ENCODE peak calls at places on chromosome 5, in ten cellular contexts. E, R, S, W, L, A, X, U, K and I are unnamed samples.

GRCh38 chr5:36398137-36398536 is 96.4 kb upstream of the RANBP3L start:
- DNase-seq in U (no peak), L (peak; percentile 75), R (no peak), K (no peak), X (peak; percentile 28), W (peak; percentile 86), A (peak; percentile 70), S (no peak), E (no peak), I (peak; percentile 46)

GRCh38 chr5:133460172-133460758 is 152.1 kb downstream of the FSTL4 start:
- DNase-seq in S (no peak), W (peak; percentile 31), R (no peak), E (no peak), L (peak; percentile 9), X (peak; percentile 19), U (no peak), K (peak; percentile 49), A (peak; percentile 8), I (peak; percentile 66)

GRCh38 chr5:96048763-96049162 is 87.1 kb upstream of the ELL2 start:
- DNase-seq in E (no peak), S (no peak), U (no peak), W (no peak), K (no peak), R (no peak), X (no peak), L (peak; percentile 17), A (peak; percentile 13), I (no peak)

GRCh38 chr5:115415143-115415491 is 118.7 kb upstream of the CCDC112 start:
- DNase-seq in W (peak; percentile 24), U (peak; percentile 85), S (peak; percentile 80), L (peak; percentile 92), K (peak; percentile 21), R (peak; percentile 38), X (peak; percentile 78), E (peak; percentile 36), A (peak; percentile 92), I (peak; percentile 82)

GRCh38 chr5:91160751-91161285 is 222.3 kb downstream of the ARRDC3 start:
- DNase-seq in S (no peak), R (no peak), L (no peak), W (peak; percentile 29), A (no peak), K (no peak), X (no peak), E (no peak), U (no peak), I (peak; percentile 89)

GRCh38 chr5:585962-586628 is 26.0 kb upstream of the CEP72 start:
- DNase-seq in U (no peak), R (no peak), X (no peak), L (no peak), A (no peak), K (no peak), E (no peak), S (no peak), W (no peak), I (no peak)

GRCh38 chr5:73437126-73438047 is 11.2 kb downstream of the FOXD1 start:
- DNase-seq in L (no peak), S (no peak), E (no peak), K (no peak), W (peak; percentile 15), A (no peak), X (peak; percentile 48), U (peak; percentile 68), R (no peak), I (peak; percentile 29)

GRCh38 chr5:125408582-125409069 is 662.2 kb upstream of the ZNF608 start:
- DNase-seq in W (peak; percentile 73), K (peak; percentile 74), X (peak; percentile 27), R (peak; percentile 73), U (peak; percentile 94), L (peak; percentile 69), S (peak; percentile 81), A (peak; percentile 77), E (no peak), I (peak; percentile 96)

GRCh38 chr5:35098214-35098613 is 50.5 kb upstream of the AGXT2 start:
- DNase-seq in S (no peak), E (no peak), U (no peak), L (no peak), K (no peak), X (no peak), R (no peak), W (peak; percentile 71), A (no peak), I (no peak)

GRCh38 chr5:35095366-35095765 is 47.6 kb upstream of the AGXT2 start:
- DNase-seq in X (no peak), W (no peak), E (no peak), S (no peak), U (no peak), R (no peak), L (no peak), A (no peak), K (no peak), I (no peak)

GRCh38 chr5:35096933-35097332 is 49.2 kb upstream of the AGXT2 start:
- DNase-seq in U (no peak), E (no peak), S (no peak), A (no peak), X (no peak), K (no peak), W (no peak), R (no peak), L (no peak), I (no peak)

GRCh38 chr5:35096209-35096608 is 48.5 kb upstream of the AGXT2 start:
- DNase-seq in X (no peak), L (peak; percentile 11), K (no peak), S (peak; percentile 92), U (no peak), W (peak; percentile 63), A (no peak), E (no peak), R (no peak), I (no peak)

GRCh38 chr5:35101016-35101415 is 53.3 kb upstream of the AGXT2 start:
- DNase-seq in W (no peak), K (no peak), L (no peak), A (no peak), U (no peak), R (no peak), S (no peak), E (no peak), X (no peak), I (no peak)
- TF ChIP-seq CTCF in W (no peak), K (no peak), L (no peak), A (no peak), U (no peak), R (no peak), S (no peak), E (no peak), X (no peak), I (no peak)

GRCh38 chr5:158700997-158701391 is 398.7 kb downstream of the EBF1 start:
- DNase-seq in W (no peak), S (no peak), E (no peak), K (no peak), R (no peak), A (no peak), L (no peak), U (no peak), X (no peak), I (no peak)
- H3K4me3 ChIP-seq in W (no peak overlapping the region), S (no peak overlapping the region), E (no peak overlapping the region), K (no peak overlapping the region), R (no peak overlapping the region), A (no peak overlapping the region), L (no peak overlapping the region), U (no peak overlapping the region), X (no peak overlapping the region), I (no peak overlapping the region)

GRCh38 chr5:61330341-61330878 is 1.6 kb upstream of the ZSWIM6 start:
- DNase-seq in E (peak; percentile 33), X (no peak), R (no peak), L (peak; percentile 52), K (no peak), A (peak; percentile 60), U (no peak), S (no peak), W (peak; percentile 72), I (peak; percentile 66)

GRCh38 chr5:61330879-61331406 is 1.1 kb upstream of the ZSWIM6 start:
- DNase-seq in L (peak; percentile 85), X (no peak), U (no peak), E (peak; percentile 60), A (peak; percentile 83), S (no peak), W (peak; percentile 80), R (no peak), K (peak; percentile 83), I (peak; percentile 87)

GRCh38 chr5:61328791-61329617 is 3.1 kb upstream of the ZSWIM6 start:
- DNase-seq in W (peak; percentile 36), S (no peak), A (no peak), L (no peak), X (no peak), K (no peak), U (no peak), R (no peak), E (no peak), I (no peak)

GRCh38 chr5:61329729-61330128 is 2.3 kb upstream of the ZSWIM6 start:
- DNase-seq in L (no peak), X (no peak), U (peak; percentile 77), A (peak; percentile 14), S (no peak), R (no peak), W (peak; percentile 61), K (peak; percentile 34), E (no peak), I (no peak)

DNA sequence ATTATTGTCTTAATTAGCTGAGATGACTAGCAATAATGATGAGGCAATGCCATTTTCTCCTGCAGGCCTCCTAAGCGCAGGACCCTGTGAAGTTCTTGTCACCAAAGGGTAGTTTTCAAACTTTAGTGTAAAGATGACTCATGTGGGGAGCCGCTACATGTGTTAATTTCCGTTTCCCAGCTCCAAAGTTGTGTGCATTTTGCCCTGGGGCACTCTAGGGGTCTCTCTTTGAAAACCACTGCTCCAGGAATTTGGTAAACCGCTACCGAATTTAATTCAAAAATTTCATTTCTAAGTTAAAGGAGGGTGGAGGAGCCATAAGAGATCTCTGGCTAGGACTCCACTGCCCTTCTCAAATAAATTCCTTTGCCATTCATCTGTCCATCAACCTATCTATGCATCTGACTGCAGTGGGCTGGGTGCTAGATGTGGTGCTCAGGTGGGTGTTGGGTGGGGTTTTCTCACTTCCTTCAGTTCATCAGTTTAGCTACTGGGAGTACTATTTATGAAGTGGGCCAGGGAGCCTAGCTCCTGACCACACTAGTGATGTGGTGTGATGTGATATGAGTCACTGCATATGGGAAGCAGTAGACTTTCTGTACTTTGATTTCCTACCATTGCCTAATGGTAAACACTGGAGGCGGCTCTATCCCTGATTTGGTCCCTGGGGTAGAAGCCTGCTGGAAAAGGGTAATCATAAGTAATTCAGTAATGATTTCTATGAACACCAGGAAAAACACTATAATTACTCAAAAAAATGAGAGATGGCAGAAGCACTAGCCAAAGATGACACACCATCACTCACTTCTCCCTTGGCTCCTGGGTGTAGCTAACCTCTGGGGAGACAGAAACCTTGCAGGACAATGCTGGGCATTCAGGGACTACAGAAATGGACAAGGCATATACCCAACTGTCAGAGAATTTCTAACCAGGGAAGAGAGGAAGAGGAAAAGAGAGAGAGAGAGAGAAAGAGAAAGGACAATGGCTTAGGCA is 4.0 kb upstream of the ZSWIM6 start:
- DNase-seq in K (peak; percentile 81), R (no peak), W (peak; percentile 92), S (no peak), U (no peak), A (peak; percentile 85), E (no peak), L (peak; percentile 80), X (no peak), I (peak; percentile 81)
- TF ChIP-seq CTCF in K (no peak), R (no peak), W (no peak), S (no peak), U (peak; percentile 22), A (peak; percentile 17), E (no peak), L (peak; percentile 3), X (no peak), I (no peak)

DNA sequence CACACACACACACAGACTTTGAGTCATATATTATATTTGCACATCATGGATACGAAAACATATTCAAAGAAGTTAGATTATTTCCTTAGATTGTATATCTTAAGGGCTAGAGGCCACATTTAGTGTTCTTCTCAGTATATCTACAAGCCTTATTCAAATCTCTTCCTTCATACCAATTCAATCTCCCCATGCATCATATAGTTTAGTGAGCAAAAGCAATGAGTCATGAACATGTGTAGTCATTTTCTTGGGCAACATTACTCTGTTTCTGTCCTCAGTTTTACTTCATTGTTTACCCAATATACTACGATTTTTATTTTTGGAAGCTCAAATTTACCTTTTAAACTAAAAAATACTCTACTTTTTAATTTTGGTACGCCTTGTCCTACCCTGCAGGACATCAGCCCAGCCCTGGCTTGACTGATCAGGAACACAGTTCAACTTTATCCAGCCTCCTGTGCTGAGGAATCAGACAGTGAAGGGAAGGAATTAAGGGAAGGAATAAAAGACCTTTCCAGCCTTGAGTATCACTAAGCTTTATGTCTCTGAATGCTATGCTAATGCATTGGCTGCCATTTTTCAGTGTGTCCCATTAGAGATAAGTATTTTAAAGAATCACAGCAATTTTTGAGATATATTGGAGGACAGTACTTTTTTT is 101.7 kb upstream of the FST start:
- DNase-seq in S (no peak), K (no peak), W (peak; percentile 73), L (peak; percentile 68), U (no peak), R (no peak), A (peak; percentile 73), E (no peak), X (no peak), I (peak; percentile 82)
- H3K4me3 ChIP-seq in S (no peak overlapping the region), K (no peak overlapping the region), W (no peak overlapping the region), L (no peak overlapping the region), U (no peak overlapping the region), R (no peak overlapping the region), A (no peak overlapping the region), E (no peak overlapping the region), X (no peak overlapping the region), I (no peak overlapping the region)